ENCODE peak calls at places on chromosomes 16 and 17, in five cellular contexts. K is right lobe of liver, R is kidney tubule cell, N is M059J, E is GM03348. X is an unnamed sample.

GRCh38 chr17:62724398-62725146 is 83.5 kb downstream of the MARCHF10 start:
- DNase-seq in N (peak), E (no peak), K (no peak), R (peak), X (peak)

GRCh38 chr16:46974352-46974751 is 878 bp upstream of the DNAJA2 start:
- DNase-seq in K (no peak), N (peak), R (peak), E (peak), X (no peak)

GRCh38 chr16:65754799-65755691 is 611.4 kb upstream of the CDH5 start:
- DNase-seq in N (no peak), R (no peak), K (no peak), E (no peak), X (no peak)

GRCh38 chr17:76265624-76266243 is 586 bp downstream of the UBALD2 start:
- DNase-seq in K (peak), E (peak), R (peak), N (peak), X (peak)

GRCh38 chr17:11880714-11881113 is 116.6 kb downstream of the ZNF18 start:
- DNase-seq in N (peak), K (no peak), E (no peak), R (peak), X (peak)

GRCh38 chr16:30567160-30567990 is 4.1 kb downstream of the ZNF688 start:
- DNase-seq in R (peak), E (no peak), K (no peak), N (peak), X (peak)

GRCh38 chr17:27269978-27270377 is 23.9 kb upstream of the WSB1 start:
- DNase-seq in K (no peak), E (no peak), R (no peak), N (no peak), X (no peak)

GRCh38 chr17:69060835-69061234 is at the start of gene ABCA9:
- DNase-seq in E (peak), R (no peak), N (no peak), K (no peak), X (no peak)

GRCh38 chr17:47275245-47275984 is 21.8 kb downstream of the ITGB3 start:
- DNase-seq in K (peak), N (peak), E (peak), R (peak), X (peak)